ENCODE peak calls at places on chromosomes 2 and 18, in six cellular contexts. N is CD8-positive, alpha-beta memory T cell; K is gastrocnemius medialis; P is neural progenitor cell; G is mesendoderm; Y is cardiac muscle cell. Z is an unnamed sample. For H3K36me3, the result is how much of the 10 kb centered on the place peaks cover.

GRCh38 chr18:44759925-44760342 is 79.2 kb downstream of the SETBP1 start:
- DNase-seq in G (no peak), Y (no peak), P (no peak), N (no peak), K (no peak), Z (no peak)

GRCh38 chr2:177675256-177676220 is 283.0 kb downstream of the AGPS start:
- DNase-seq in P (no peak), K (no peak), G (no peak), N (no peak), Y (no peak), Z (no peak)

GRCh38 chr18:36194719-36195315 is 7.5 kb downstream of the MOCOS start:
- DNase-seq in Y (no peak), P (no peak), K (no peak), G (no peak), N (no peak), Z (no peak)

GRCh38 chr2:189854956-189855355 is 70.7 kb downstream of the PMS1 start:
- DNase-seq in G (no peak), Y (no peak), K (no peak), P (no peak), N (no peak), Z (no peak)

GRCh38 chr2:238238766-238239551 is 879 bp downstream of the HES6 start:
- DNase-seq in P (peak), N (peak), K (no peak), Y (no peak), G (peak), Z (peak)

GRCh38 chr18:62281684-62282083 is 43.4 kb upstream of the TNFRSF11A start:
- DNase-seq in P (no peak), N (no peak), G (no peak), Y (peak), K (no peak), Z (no peak)

GRCh38 chr18:62460851-62461300 is 61.9 kb upstream of the ZCCHC2 start:
- DNase-seq in P (no peak), Y (peak), G (no peak), K (no peak), N (no peak), Z (no peak)

GRCh38 chr2:27152796-27153464 is 4.1 kb downstream of the TCF23 start:
- DNase-seq in K (no peak), G (no peak), Y (no peak), P (no peak), N (no peak), Z (no peak)

GRCh38 chr2:25371253-25372241 is 29.8 kb upstream of the DNMT3A start:
- DNase-seq in K (no peak), G (peak), Y (no peak), N (no peak), P (no peak), Z (no peak)

GRCh38 chr2:241738040-241738686 is 3.7 kb downstream of the D2HGDH start:
- DNase-seq in K (no peak), Y (no peak), P (no peak), G (no peak), N (no peak), Z (no peak)

GRCh38 chr2:98479959-98480524 is 35.4 kb downstream of the INPP4A start:
- DNase-seq in Y (peak), P (no peak), K (no peak), N (peak), G (peak), Z (peak)

GRCh38 chr2:157698430-157698829 is 69.8 kb upstream of the ACVR1C start:
- DNase-seq in N (no peak), P (no peak), G (peak), Y (peak), K (no peak), Z (no peak)

GRCh38 chr2:85062565-85062964 is 70.6 kb upstream of the TCF7L1 start:
- DNase-seq in P (no peak), Y (no peak), K (no peak), N (no peak), G (no peak), Z (no peak)

GRCh38 chr2:44086639-44087036 is 82.0 kb upstream of the PPM1B start:
- DNase-seq in G (peak), Y (no peak), P (peak), N (no peak), K (no peak), Z (no peak)

GRCh38 chr2:168766600-168766999 is 35.8 kb upstream of the NOSTRIN start:
- DNase-seq in K (no peak), Y (no peak), P (no peak), N (no peak), G (peak), Z (no peak)

GRCh38 chr2:155209696-155210449 is 511.4 kb downstream of the KCNJ3 start:
- DNase-seq in P (no peak), Y (no peak), K (no peak), G (no peak), N (no peak), Z (peak)

GRCh38 chr2:220959391-220959802 is 612.7 kb downstream of the EPHA4 start:
- DNase-seq in P (no peak), K (no peak), G (no peak), Y (no peak), N (no peak), Z (no peak)

GRCh38 chr18:36903215-36903928 is 74.4 kb downstream of the KIAA1328 start:
- DNase-seq in Y (peak), P (no peak), N (no peak), G (no peak), K (no peak), Z (no peak)

GRCh38 chr2:239870863-239871262 is 154.3 kb downstream of the NDUFA10 start:
- DNase-seq in N (no peak), K (no peak), Y (no peak), G (no peak), P (no peak), Z (no peak)

GRCh38 chr2:75035444-75036353 is 77.3 kb downstream of the POLE4 start:
- DNase-seq in P (no peak), K (no peak), G (no peak), Y (peak), N (no peak), Z (no peak)

GRCh38 chr2:30628341-30628740 is 178.9 kb downstream of the CAPN13 start:
- DNase-seq in N (no peak), P (no peak), K (no peak), G (no peak), Y (peak), Z (no peak)

GRCh38 chr2:66601624-66602023 is 166.7 kb downstream of the MEIS1 start:
- DNase-seq in Y (no peak), N (no peak), K (no peak), P (no peak), G (no peak), Z (peak)

GRCh38 chr2:120898961-120899360 is 163.3 kb downstream of the GLI2 start:
- DNase-seq in G (no peak), N (no peak), P (peak), Y (no peak), K (no peak), Z (no peak)
- H3K36me3 ChIP-seq in G (under half), N (under half), P (under half), Y (under half), K (under half), Z (under half)

DNA sequence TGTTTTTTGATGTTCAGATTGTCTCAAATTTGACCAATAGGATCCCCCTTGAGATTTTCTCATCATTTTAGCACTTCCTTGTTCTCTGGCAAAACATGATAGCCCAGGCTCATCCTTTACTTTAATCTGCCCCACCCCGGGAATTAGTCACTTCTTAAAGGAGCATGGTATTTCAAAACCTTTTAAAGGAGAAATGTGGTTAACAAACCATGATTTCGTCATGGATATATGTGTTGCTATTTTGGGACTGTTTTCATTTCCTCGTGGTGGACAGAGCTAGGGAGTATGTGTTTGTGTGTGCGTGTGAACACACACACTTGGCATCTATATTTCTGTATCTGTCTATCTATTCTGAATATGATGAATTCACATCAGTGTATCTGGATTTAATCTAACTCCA is 128.1 kb downstream of the BIRC6 start:
- DNase-seq in G (no peak), N (no peak), Y (peak), P (no peak), K (no peak), Z (peak)
- H3K36me3 ChIP-seq in G (under half), N (under half), Y (half or more), P (under half), K (half or more), Z (half or more)

DNA sequence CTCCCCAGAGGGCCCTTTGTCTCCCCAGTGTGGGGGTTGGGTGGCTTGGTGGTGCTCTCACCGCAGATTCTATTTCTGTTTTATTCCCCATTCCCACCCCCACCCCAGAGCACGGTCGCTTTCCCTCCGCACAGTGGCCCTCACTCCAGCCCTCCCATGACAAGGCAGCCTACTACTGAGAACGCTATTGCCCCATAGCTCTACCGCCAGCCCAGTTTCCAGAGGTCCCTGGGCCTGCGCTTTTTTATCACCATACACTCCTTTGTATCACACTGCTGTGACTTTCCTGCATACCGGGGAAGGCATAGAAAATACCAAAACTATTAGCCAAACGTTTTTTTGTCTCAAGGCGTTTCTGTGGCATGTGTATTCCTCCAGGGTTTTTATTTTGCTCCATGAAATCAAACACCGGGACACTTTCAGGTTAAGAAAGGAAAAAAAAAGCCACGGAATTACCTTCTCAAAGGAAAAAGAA is 1.4 kb downstream of the AMER3 start:
- DNase-seq in Y (no peak), P (peak), K (no peak), G (no peak), N (no peak), Z (no peak)
- H3K36me3 ChIP-seq in Y (under half), P (under half), K (under half), G (under half), N (under half), Z (under half)

DNA sequence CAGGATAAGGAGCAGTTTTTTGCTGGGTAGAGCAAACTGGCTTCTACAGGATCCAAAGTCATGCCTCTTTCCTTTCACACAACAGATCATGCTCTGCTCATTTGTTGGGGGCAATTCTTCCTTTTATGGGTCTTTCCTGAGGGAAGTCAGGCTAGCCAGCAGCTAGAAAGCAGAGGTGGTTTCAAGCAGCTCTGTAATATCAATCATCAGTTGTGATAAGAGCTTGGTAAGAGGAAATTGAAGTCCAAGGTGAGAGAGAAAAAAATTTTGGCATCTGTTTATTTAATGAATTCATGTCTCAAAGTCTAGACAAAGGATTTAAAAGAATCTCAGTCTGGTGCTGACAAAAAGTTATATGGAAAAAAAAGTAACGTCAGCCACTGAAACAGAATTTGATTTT is 6.2 kb downstream of the TMEM87B start:
- DNase-seq in K (no peak), N (no peak), P (no peak), G (no peak), Y (no peak), Z (no peak)
- H3K36me3 ChIP-seq in K (under half), N (under half), P (under half), G (under half), Y (under half), Z (under half)

GRCh38 chr18:48775372-48776160 is 175.2 kb downstream of the SMAD7 start:
- DNase-seq in G (no peak), N (no peak), P (no peak), Y (no peak), K (no peak), Z (no peak)
- H3K36me3 ChIP-seq in G (under half), N (under half), P (under half), Y (under half), K (under half), Z (under half)

GRCh38 chr2:101053117-101053516 is 51.0 kb downstream of the RPL31 start:
- DNase-seq in K (no peak), Y (no peak), N (no peak), G (no peak), P (no peak), Z (no peak)
- H3K36me3 ChIP-seq in K (half or more), Y (under half), N (under half), G (under half), P (under half), Z (under half)

DNA sequence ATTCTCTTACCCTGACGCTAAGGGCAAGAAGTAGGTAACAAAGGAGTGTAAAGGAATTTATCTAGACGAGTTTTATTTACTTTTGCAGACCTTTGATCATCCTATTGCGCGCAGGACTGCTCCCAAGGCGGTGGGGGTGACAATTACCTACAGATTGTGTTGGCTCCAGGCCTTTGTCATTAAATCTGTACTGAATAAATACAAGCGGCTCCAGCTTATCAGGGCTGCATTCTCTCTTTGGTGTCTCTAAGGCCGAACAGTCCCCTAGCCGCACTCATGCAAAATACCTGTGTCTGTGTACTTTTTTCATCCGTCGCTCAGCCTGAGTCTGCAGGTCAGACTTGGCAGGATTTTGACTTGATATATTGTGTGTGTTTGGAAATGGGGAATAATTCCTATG is 57.9 kb upstream of the DYSF start:
- DNase-seq in N (no peak), P (no peak), Y (no peak), K (no peak), G (no peak), Z (no peak)
- H3K36me3 ChIP-seq in N (under half), P (under half), Y (half or more), K (half or more), G (under half), Z (half or more)

GRCh38 chr2:195734395-195734794 is 77.4 kb downstream of the SLC39A10 start:
- DNase-seq in N (no peak), Y (no peak), K (no peak), P (no peak), G (no peak), Z (no peak)
- H3K36me3 ChIP-seq in N (under half), Y (under half), K (under half), P (under half), G (under half), Z (under half)

GRCh38 chr18:21634588-21635199 is 22.6 kb downstream of the SNRPD1 start:
- DNase-seq in G (no peak), P (no peak), N (no peak), K (no peak), Y (no peak), Z (no peak)

GRCh38 chr18:21632393-21632792 is 20.3 kb downstream of the SNRPD1 start:
- DNase-seq in N (no peak), K (no peak), G (no peak), P (no peak), Y (peak), Z (no peak)

DNA sequence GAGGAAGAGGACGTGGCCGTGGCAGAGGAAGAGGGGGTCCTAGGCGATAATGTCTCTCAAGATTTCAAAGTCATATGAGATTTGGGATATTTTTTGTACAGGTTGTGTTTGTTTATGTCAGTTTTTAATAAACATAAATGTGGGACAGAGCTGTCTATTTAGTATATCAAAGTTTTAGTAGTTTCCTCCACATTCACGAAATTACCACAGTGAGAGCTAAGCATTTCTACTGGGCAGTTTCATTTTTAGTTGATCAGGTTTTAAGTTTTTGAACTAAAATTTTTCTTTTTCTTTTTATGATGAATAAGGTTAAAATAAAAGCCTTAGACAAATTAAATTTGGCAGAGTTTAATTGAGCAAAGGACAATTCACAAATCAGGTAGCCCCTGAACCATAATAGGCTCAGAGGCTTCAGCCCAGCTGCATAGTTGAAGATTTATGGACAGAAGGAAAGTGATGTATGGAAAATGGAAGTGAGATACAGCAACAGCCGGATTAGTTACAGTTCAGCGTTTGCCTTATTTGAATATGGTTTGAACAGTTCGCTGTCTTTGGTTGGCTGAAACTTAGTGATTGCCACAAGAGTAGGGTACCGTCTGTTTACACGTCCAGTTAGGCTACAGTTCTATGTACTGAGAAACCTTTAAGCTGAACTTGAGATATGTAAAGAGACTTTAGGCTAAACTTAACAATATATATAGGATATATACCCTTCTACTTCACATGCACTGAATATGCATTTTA is 17.1 kb downstream of the SNRPD1 start:
- DNase-seq in Y (no peak), K (no peak), N (no peak), P (no peak), G (no peak), Z (no peak)
- H3K36me3 ChIP-seq in Y (under half), K (half or more), N (under half), P (under half), G (under half), Z (half or more)

Z was measured in A673.